ENCODE peak calls at places on chromosomes 2 and 18, in nine cellular contexts. One of them, this sample, is unnamed.

GRCh38 chr2:10224734-10225133 is 78.0 kb upstream of the HPCAL1 start:
- DNase-seq in GM10248: no peak
- DNase-seq in WTC11: peak
- DNase-seq in adrenal gland: no peak
- DNase-seq in stimulated activated CD4-positive, alpha-beta T cell treated with anti-CD3 and anti-CD28 coated beads, Interleukin-4, amount 100 ng/mL, for 24 hours: no peak
- DNase-seq in myocyte: no peak
- DNase-seq in stimulated activated naive CD8-positive, alpha-beta T cell treated with anti-CD3 and anti-CD28 coated beads, Interleukin-15, amount 100 ng/mL, for 72 hours: no peak
- DNase-seq in glutamatergic neuron: no peak
- DNase-seq in transverse colon: no peak
- DNase-seq in this sample: no peak

GRCh38 chr2:176647325-176648155 is 378.3 kb downstream of the MTX2 start:
- DNase-seq in GM10248: no peak
- DNase-seq in WTC11: no peak
- DNase-seq in adrenal gland: no peak
- DNase-seq in stimulated activated CD4-positive, alpha-beta T cell treated with anti-CD3 and anti-CD28 coated beads, Interleukin-4, amount 100 ng/mL, for 24 hours: no peak
- DNase-seq in myocyte: no peak
- DNase-seq in stimulated activated naive CD8-positive, alpha-beta T cell treated with anti-CD3 and anti-CD28 coated beads, Interleukin-15, amount 100 ng/mL, for 72 hours: no peak
- DNase-seq in glutamatergic neuron: peak
- DNase-seq in transverse colon: no peak
- DNase-seq in this sample: no peak

GRCh38 chr2:26720322-26721166 is 28.0 kb downstream of the KCNK3 start:
- DNase-seq in GM10248: no peak
- DNase-seq in WTC11: no peak
- DNase-seq in adrenal gland: peak
- DNase-seq in stimulated activated CD4-positive, alpha-beta T cell treated with anti-CD3 and anti-CD28 coated beads, Interleukin-4, amount 100 ng/mL, for 24 hours: no peak
- DNase-seq in myocyte: peak
- DNase-seq in stimulated activated naive CD8-positive, alpha-beta T cell treated with anti-CD3 and anti-CD28 coated beads, Interleukin-15, amount 100 ng/mL, for 72 hours: no peak
- DNase-seq in glutamatergic neuron: no peak
- DNase-seq in transverse colon: peak
- DNase-seq in this sample: no peak

GRCh38 chr2:15706986-15707632 is 115.4 kb downstream of the DDX1 start:
- DNase-seq in GM10248: no peak
- DNase-seq in WTC11: no peak
- DNase-seq in adrenal gland: no peak
- DNase-seq in stimulated activated CD4-positive, alpha-beta T cell treated with anti-CD3 and anti-CD28 coated beads, Interleukin-4, amount 100 ng/mL, for 24 hours: no peak
- DNase-seq in myocyte: no peak
- DNase-seq in stimulated activated naive CD8-positive, alpha-beta T cell treated with anti-CD3 and anti-CD28 coated beads, Interleukin-15, amount 100 ng/mL, for 72 hours: no peak
- DNase-seq in glutamatergic neuron: no peak
- DNase-seq in transverse colon: no peak
- DNase-seq in this sample: no peak

GRCh38 chr18:54647176-54647575 is 56.1 kb downstream of the DYNAP start:
- DNase-seq in GM10248: no peak
- DNase-seq in WTC11: peak
- DNase-seq in adrenal gland: no peak
- DNase-seq in stimulated activated CD4-positive, alpha-beta T cell treated with anti-CD3 and anti-CD28 coated beads, Interleukin-4, amount 100 ng/mL, for 24 hours: no peak
- DNase-seq in myocyte: peak
- DNase-seq in stimulated activated naive CD8-positive, alpha-beta T cell treated with anti-CD3 and anti-CD28 coated beads, Interleukin-15, amount 100 ng/mL, for 72 hours: no peak
- DNase-seq in glutamatergic neuron: no peak
- DNase-seq in transverse colon: peak
- DNase-seq in this sample: peak

GRCh38 chr2:223093436-223093839 is 41.4 kb downstream of the KCNE4 start:
- DNase-seq in GM10248: no peak
- DNase-seq in WTC11: peak
- DNase-seq in adrenal gland: peak
- DNase-seq in stimulated activated CD4-positive, alpha-beta T cell treated with anti-CD3 and anti-CD28 coated beads, Interleukin-4, amount 100 ng/mL, for 24 hours: no peak
- DNase-seq in myocyte: peak
- DNase-seq in stimulated activated naive CD8-positive, alpha-beta T cell treated with anti-CD3 and anti-CD28 coated beads, Interleukin-15, amount 100 ng/mL, for 72 hours: no peak
- DNase-seq in glutamatergic neuron: peak
- DNase-seq in transverse colon: no peak
- DNase-seq in this sample: no peak

GRCh38 chr18:75204262-75204977 is 4.5 kb downstream of the PTGR3 start:
- DNase-seq in GM10248: no peak
- DNase-seq in WTC11: peak
- DNase-seq in adrenal gland: no peak
- DNase-seq in stimulated activated CD4-positive, alpha-beta T cell treated with anti-CD3 and anti-CD28 coated beads, Interleukin-4, amount 100 ng/mL, for 24 hours: no peak
- DNase-seq in myocyte: no peak
- DNase-seq in stimulated activated naive CD8-positive, alpha-beta T cell treated with anti-CD3 and anti-CD28 coated beads, Interleukin-15, amount 100 ng/mL, for 72 hours: no peak
- DNase-seq in glutamatergic neuron: peak
- DNase-seq in transverse colon: peak
- DNase-seq in this sample: peak

GRCh38 chr2:54274781-54275242 is 18.8 kb upstream of the TSPYL6 start:
- DNase-seq in GM10248: no peak
- DNase-seq in WTC11: no peak
- DNase-seq in adrenal gland: no peak
- DNase-seq in stimulated activated CD4-positive, alpha-beta T cell treated with anti-CD3 and anti-CD28 coated beads, Interleukin-4, amount 100 ng/mL, for 24 hours: no peak
- DNase-seq in myocyte: peak
- DNase-seq in stimulated activated naive CD8-positive, alpha-beta T cell treated with anti-CD3 and anti-CD28 coated beads, Interleukin-15, amount 100 ng/mL, for 72 hours: no peak
- DNase-seq in glutamatergic neuron: no peak
- DNase-seq in transverse colon: no peak
- DNase-seq in this sample: no peak

GRCh38 chr2:9213477-9214051 is 7.0 kb downstream of the ASAP2 start:
- DNase-seq in GM10248: no peak
- DNase-seq in WTC11: no peak
- DNase-seq in adrenal gland: no peak
- DNase-seq in stimulated activated CD4-positive, alpha-beta T cell treated with anti-CD3 and anti-CD28 coated beads, Interleukin-4, amount 100 ng/mL, for 24 hours: no peak
- DNase-seq in myocyte: no peak
- DNase-seq in stimulated activated naive CD8-positive, alpha-beta T cell treated with anti-CD3 and anti-CD28 coated beads, Interleukin-15, amount 100 ng/mL, for 72 hours: no peak
- DNase-seq in glutamatergic neuron: no peak
- DNase-seq in transverse colon: no peak
- DNase-seq in this sample: no peak

GRCh38 chr2:222296911-222297599 is 1.7 kb downstream of the PAX3 start:
- DNase-seq in GM10248: no peak
- DNase-seq in WTC11: no peak
- DNase-seq in adrenal gland: no peak
- DNase-seq in stimulated activated CD4-positive, alpha-beta T cell treated with anti-CD3 and anti-CD28 coated beads, Interleukin-4, amount 100 ng/mL, for 24 hours: no peak
- DNase-seq in myocyte: no peak
- DNase-seq in stimulated activated naive CD8-positive, alpha-beta T cell treated with anti-CD3 and anti-CD28 coated beads, Interleukin-15, amount 100 ng/mL, for 72 hours: no peak
- DNase-seq in glutamatergic neuron: no peak
- DNase-seq in transverse colon: no peak
- DNase-seq in this sample: no peak

GRCh38 chr2:174787485-174788205 is 23.4 kb upstream of the CHRNA1 start:
- DNase-seq in GM10248: no peak
- DNase-seq in WTC11: peak
- DNase-seq in adrenal gland: no peak
- DNase-seq in stimulated activated CD4-positive, alpha-beta T cell treated with anti-CD3 and anti-CD28 coated beads, Interleukin-4, amount 100 ng/mL, for 24 hours: no peak
- DNase-seq in myocyte: peak
- DNase-seq in stimulated activated naive CD8-positive, alpha-beta T cell treated with anti-CD3 and anti-CD28 coated beads, Interleukin-15, amount 100 ng/mL, for 72 hours: peak
- DNase-seq in glutamatergic neuron: peak
- DNase-seq in transverse colon: no peak
- DNase-seq in this sample: no peak

GRCh38 chr18:13303761-13304364 is 85.3 kb downstream of the LDLRAD4 start:
- DNase-seq in GM10248: no peak
- DNase-seq in WTC11: no peak
- DNase-seq in adrenal gland: no peak
- DNase-seq in stimulated activated CD4-positive, alpha-beta T cell treated with anti-CD3 and anti-CD28 coated beads, Interleukin-4, amount 100 ng/mL, for 24 hours: no peak
- DNase-seq in myocyte: no peak
- DNase-seq in stimulated activated naive CD8-positive, alpha-beta T cell treated with anti-CD3 and anti-CD28 coated beads, Interleukin-15, amount 100 ng/mL, for 72 hours: no peak
- DNase-seq in glutamatergic neuron: no peak
- DNase-seq in transverse colon: no peak
- DNase-seq in this sample: no peak

GRCh38 chr2:232026941-232027340 is 65.4 kb downstream of the DIS3L2 start:
- DNase-seq in GM10248: peak
- DNase-seq in WTC11: no peak
- DNase-seq in adrenal gland: no peak
- DNase-seq in stimulated activated CD4-positive, alpha-beta T cell treated with anti-CD3 and anti-CD28 coated beads, Interleukin-4, amount 100 ng/mL, for 24 hours: no peak
- DNase-seq in myocyte: no peak
- DNase-seq in stimulated activated naive CD8-positive, alpha-beta T cell treated with anti-CD3 and anti-CD28 coated beads, Interleukin-15, amount 100 ng/mL, for 72 hours: peak
- DNase-seq in glutamatergic neuron: no peak
- DNase-seq in transverse colon: no peak
- DNase-seq in this sample: no peak

GRCh38 chr2:235793163-235793752 is 299.4 kb downstream of the AGAP1 start:
- DNase-seq in GM10248: no peak
- DNase-seq in WTC11: peak
- DNase-seq in adrenal gland: no peak
- DNase-seq in stimulated activated CD4-positive, alpha-beta T cell treated with anti-CD3 and anti-CD28 coated beads, Interleukin-4, amount 100 ng/mL, for 24 hours: no peak
- DNase-seq in myocyte: peak
- DNase-seq in stimulated activated naive CD8-positive, alpha-beta T cell treated with anti-CD3 and anti-CD28 coated beads, Interleukin-15, amount 100 ng/mL, for 72 hours: no peak
- DNase-seq in glutamatergic neuron: no peak
- DNase-seq in transverse colon: no peak
- DNase-seq in this sample: peak

GRCh38 chr2:57881998-57882884 is 164.4 kb upstream of the VRK2 start:
- DNase-seq in GM10248: no peak
- DNase-seq in WTC11: no peak
- DNase-seq in adrenal gland: peak
- DNase-seq in stimulated activated CD4-positive, alpha-beta T cell treated with anti-CD3 and anti-CD28 coated beads, Interleukin-4, amount 100 ng/mL, for 24 hours: no peak
- DNase-seq in myocyte: peak
- DNase-seq in stimulated activated naive CD8-positive, alpha-beta T cell treated with anti-CD3 and anti-CD28 coated beads, Interleukin-15, amount 100 ng/mL, for 72 hours: no peak
- DNase-seq in glutamatergic neuron: no peak
- DNase-seq in transverse colon: peak
- DNase-seq in this sample: no peak

GRCh38 chr2:239731998-239732665 is 293.0 kb downstream of the NDUFA10 start:
- DNase-seq in GM10248: no peak
- DNase-seq in WTC11: no peak
- DNase-seq in adrenal gland: no peak
- DNase-seq in stimulated activated CD4-positive, alpha-beta T cell treated with anti-CD3 and anti-CD28 coated beads, Interleukin-4, amount 100 ng/mL, for 24 hours: no peak
- DNase-seq in myocyte: no peak
- DNase-seq in stimulated activated naive CD8-positive, alpha-beta T cell treated with anti-CD3 and anti-CD28 coated beads, Interleukin-15, amount 100 ng/mL, for 72 hours: no peak
- DNase-seq in glutamatergic neuron: no peak
- DNase-seq in transverse colon: no peak
- DNase-seq in this sample: no peak

GRCh38 chr2:74514368-74515270 is at the start of gene TLX2:
- DNase-seq in GM10248: peak
- DNase-seq in WTC11: peak
- DNase-seq in adrenal gland: no peak
- DNase-seq in stimulated activated CD4-positive, alpha-beta T cell treated with anti-CD3 and anti-CD28 coated beads, Interleukin-4, amount 100 ng/mL, for 24 hours: no peak
- DNase-seq in myocyte: no peak
- DNase-seq in stimulated activated naive CD8-positive, alpha-beta T cell treated with anti-CD3 and anti-CD28 coated beads, Interleukin-15, amount 100 ng/mL, for 72 hours: no peak
- DNase-seq in glutamatergic neuron: peak
- DNase-seq in transverse colon: no peak
- DNase-seq in this sample: peak

GRCh38 chr2:30178618-30179404 is 32.0 kb downstream of the YPEL5 start:
- DNase-seq in GM10248: no peak
- DNase-seq in WTC11: no peak
- DNase-seq in adrenal gland: peak
- DNase-seq in stimulated activated CD4-positive, alpha-beta T cell treated with anti-CD3 and anti-CD28 coated beads, Interleukin-4, amount 100 ng/mL, for 24 hours: no peak
- DNase-seq in myocyte: peak
- DNase-seq in stimulated activated naive CD8-positive, alpha-beta T cell treated with anti-CD3 and anti-CD28 coated beads, Interleukin-15, amount 100 ng/mL, for 72 hours: no peak
- DNase-seq in glutamatergic neuron: no peak
- DNase-seq in transverse colon: peak
- DNase-seq in this sample: no peak

This sample was measured in endothelial cell.